ENCODE peak calls at places on chromosome 20, in five cellular contexts. D is 8988T, Q is heart left ventricle, E is T follicular helper cell, T is lower leg skin. H is an unnamed sample.
A peak's percentile ranks its signal among the peaks of the same experiment; 100 is the strongest.

GRCh38 chr20:40397483-40397882 is 291.6 kb downstream of the MAFB start:
- DNase-seq in E (no peak), Q (no peak), D (no peak), T (no peak), H (no peak)

GRCh38 chr20:44526129-44526528 is 4.3 kb upstream of the SERINC3 start:
- DNase-seq in E (no peak), Q (no peak), D (peak; percentile 21), T (no peak), H (no peak)

GRCh38 chr20:48826064-48826463 is 1.7 kb downstream of the PREX1 start:
- DNase-seq in Q (no peak), T (no peak), D (no peak), E (no peak), H (no peak)

GRCh38 chr20:32037929-32038328 is 14.1 kb upstream of the HCK start:
- DNase-seq in D (no peak), T (no peak), Q (no peak), E (no peak), H (no peak)

GRCh38 chr20:50909413-50909812 is 21.8 kb downstream of the ADNP start:
- DNase-seq in T (no peak), Q (no peak), D (no peak), E (no peak), H (no peak)

GRCh38 chr20:17749979-17750721 is 50.4 kb downstream of the BANF2 start:
- DNase-seq in Q (peak; percentile 79), E (no peak), D (no peak), T (peak; percentile 34), H (no peak)

GRCh38 chr20:16158090-16158975 is 414.9 kb downstream of the KIF16B start:
- DNase-seq in E (no peak), T (no peak), D (no peak), Q (no peak), H (no peak)

GRCh38 chr20:19973920-19974620 is 43.1 kb upstream of the NAA20 start:
- DNase-seq in T (peak; percentile 85), E (no peak), Q (peak; percentile 59), D (no peak), H (peak; percentile 94)

GRCh38 chr20:36093025-36093803 is 61.3 kb upstream of the EPB41L1 start:
- DNase-seq in D (peak; percentile 44), T (no peak), E (no peak), Q (peak; percentile 32), H (no peak)

GRCh38 chr20:22382742-22383141 is 201.6 kb downstream of the FOXA2 start:
- DNase-seq in T (no peak), D (no peak), E (no peak), Q (no peak), H (no peak)

GRCh38 chr20:63175031-63175895 is 40.7 kb downstream of the YTHDF1 start:
- DNase-seq in Q (no peak), D (no peak), E (no peak), T (no peak), H (no peak)

GRCh38 chr20:53829706-53830521 is 236.3 kb upstream of the ZNF217 start:
- DNase-seq in Q (no peak), D (no peak), E (no peak), T (no peak), H (no peak)

GRCh38 chr20:14996883-14997672 is 659.7 kb upstream of the FLRT3 start:
- DNase-seq in D (no peak), Q (no peak), T (no peak), E (no peak), H (no peak)

GRCh38 chr20:61373956-61374545 is 122.0 kb downstream of the CDH4 start:
- DNase-seq in E (no peak), D (no peak), T (no peak), Q (no peak), H (no peak)

GRCh38 chr20:57661201-57662027 is 41.2 kb upstream of the ZBP1 start:
- DNase-seq in T (no peak), Q (peak; percentile 17), D (peak; percentile 13), E (no peak), H (no peak)

GRCh38 chr20:53202781-53203180 is 230.6 kb downstream of the TSHZ2 start:
- DNase-seq in E (no peak), Q (no peak), T (no peak), D (no peak), H (no peak)

GRCh38 chr20:37262516-37262915 is 902 bp upstream of the GHRH start:
- DNase-seq in Q (no peak), D (no peak), T (no peak), E (no peak), H (no peak)

GRCh38 chr20:62667530-62668440 is 25.5 kb downstream of the SLCO4A1 start:
- DNase-seq in T (no peak), Q (no peak), E (no peak), D (no peak), H (no peak)

GRCh38 chr20:7704021-7704420 is 236.2 kb downstream of the HAO1 start:
- DNase-seq in D (no peak), E (no peak), T (no peak), Q (no peak), H (no peak)

GRCh38 chr20:32920066-32920465 is 61.3 kb downstream of the EFCAB8 start:
- DNase-seq in D (no peak), E (no peak), T (peak; percentile 4), Q (no peak), H (peak; percentile 86)

GRCh38 chr20:31713312-31714049 is 9.2 kb downstream of the BCL2L1 start:
- DNase-seq in Q (peak; percentile 85), D (peak; percentile 73), E (no peak), T (peak; percentile 86), H (no peak)

GRCh38 chr20:46965477-46965876 is 70.8 kb downstream of the EYA2 start:
- DNase-seq in T (peak; percentile 35), E (no peak), Q (no peak), D (no peak), H (no peak)

GRCh38 chr20:64099086-64099786 is 8.1 kb downstream of the NPBWR2 start:
- DNase-seq in E (no peak), D (no peak), Q (no peak), T (no peak), H (no peak)

GRCh38 chr20:10316582-10316981 is 98.0 kb downstream of the SNAP25 start:
- DNase-seq in D (no peak), T (no peak), E (no peak), Q (no peak), H (no peak)

GRCh38 chr20:13684566-13685222 is 46.0 kb upstream of the TASP1 start:
- DNase-seq in T (no peak), D (no peak), Q (no peak), E (no peak), H (no peak)

H was measured in esophagus muscularis mucosa.